ENCODE peak calls at places on chromosomes 13 and 19, in six cellular contexts. One of them, this sample, is unnamed.
A peak's percentile ranks its signal among the peaks of the same experiment; 100 is the strongest.

GRCh38 chr13:21435710-21436151 is 23.4 kb downstream of the ZDHHC20 start:
- DNase-seq in IMR-90: peak; percentile 89
- DNase-seq in H9: no peak
- DNase-seq in neuronal stem cell: no peak
- DNase-seq in trophoblast cell: peak; percentile 30
- DNase-seq in H1: no peak
- DNase-seq in this sample: peak; percentile 87

GRCh38 chr13:44801990-44802389 is 187.3 kb downstream of the NUFIP1 start:
- DNase-seq in IMR-90: peak; percentile 89
- DNase-seq in H9: no peak
- DNase-seq in neuronal stem cell: no peak
- DNase-seq in trophoblast cell: no peak
- DNase-seq in H1: no peak
- DNase-seq in this sample: peak; percentile 81

GRCh38 chr13:72166102-72166660 is 299.2 kb upstream of the DACH1 start:
- DNase-seq in IMR-90: no peak
- DNase-seq in H9: no peak
- DNase-seq in neuronal stem cell: no peak
- DNase-seq in trophoblast cell: no peak
- DNase-seq in H1: no peak
- DNase-seq in this sample: peak; percentile 31

GRCh38 chr19:46487802-46488445 is 7.7 kb downstream of the PNMA8B start:
- DNase-seq in IMR-90: peak; percentile 63
- DNase-seq in H9: peak; percentile 84
- DNase-seq in neuronal stem cell: peak; percentile 85
- DNase-seq in trophoblast cell: peak; percentile 32
- DNase-seq in H1: peak; percentile 98
- DNase-seq in this sample: peak; percentile 78

GRCh38 chr13:42164557-42165125 is 107.3 kb upstream of the AKAP11 start:
- DNase-seq in IMR-90: no peak
- DNase-seq in H9: no peak
- DNase-seq in neuronal stem cell: no peak
- DNase-seq in trophoblast cell: no peak
- DNase-seq in H1: no peak
- DNase-seq in this sample: no peak

GRCh38 chr19:41795031-41795461 is 1.3 kb upstream of the CEACAM3 start:
- DNase-seq in IMR-90: peak; percentile 16
- DNase-seq in H9: peak; percentile 65
- DNase-seq in neuronal stem cell: peak; percentile 30
- DNase-seq in trophoblast cell: peak; percentile 8
- DNase-seq in H1: peak; percentile 66
- DNase-seq in this sample: peak; percentile 27

GRCh38 chr13:73677041-73677589 is 457.1 kb downstream of the KLF12 start:
- DNase-seq in IMR-90: peak; percentile 71
- DNase-seq in H9: no peak
- DNase-seq in neuronal stem cell: no peak
- DNase-seq in trophoblast cell: no peak
- DNase-seq in H1: no peak
- DNase-seq in this sample: no peak

GRCh38 chr13:104256701-104257100 is 1190.5 kb upstream of the SLC10A2 start:
- DNase-seq in IMR-90: no peak
- DNase-seq in H9: no peak
- DNase-seq in neuronal stem cell: no peak
- DNase-seq in trophoblast cell: no peak
- DNase-seq in H1: no peak
- DNase-seq in this sample: no peak

GRCh38 chr19:14404322-14404721 is 14.8 kb downstream of the DDX39A start:
- DNase-seq in IMR-90: no peak
- DNase-seq in H9: no peak
- DNase-seq in neuronal stem cell: no peak
- DNase-seq in trophoblast cell: no peak
- DNase-seq in H1: no peak
- DNase-seq in this sample: no peak

GRCh38 chr13:64158910-64159309 is 2743.3 kb upstream of the PCDH20 start:
- DNase-seq in IMR-90: peak; percentile 41
- DNase-seq in H9: no peak
- DNase-seq in neuronal stem cell: no peak
- DNase-seq in trophoblast cell: no peak
- DNase-seq in H1: no peak
- DNase-seq in this sample: no peak

GRCh38 chr19:4456566-4456842 is 1.1 kb downstream of the UBXN6 start:
- DNase-seq in IMR-90: peak; percentile 75
- DNase-seq in H9: peak; percentile 51
- DNase-seq in neuronal stem cell: no peak
- DNase-seq in trophoblast cell: peak; percentile 32
- DNase-seq in H1: no peak
- DNase-seq in this sample: peak; percentile 88

GRCh38 chr19:14482112-14482941 is 7.2 kb upstream of the PTGER1 start:
- DNase-seq in IMR-90: no peak
- DNase-seq in H9: no peak
- DNase-seq in neuronal stem cell: no peak
- DNase-seq in trophoblast cell: no peak
- DNase-seq in H1: no peak
- DNase-seq in this sample: no peak

GRCh38 chr13:87089391-87089790 is 581.8 kb upstream of the SLITRK5 start:
- DNase-seq in IMR-90: peak; percentile 95
- DNase-seq in H9: no peak
- DNase-seq in neuronal stem cell: no peak
- DNase-seq in trophoblast cell: no peak
- DNase-seq in H1: no peak
- DNase-seq in this sample: peak; percentile 87

GRCh38 chr13:106173891-106174610 is 361.4 kb downstream of the EFNB2 start:
- DNase-seq in IMR-90: no peak
- DNase-seq in H9: no peak
- DNase-seq in neuronal stem cell: no peak
- DNase-seq in trophoblast cell: no peak
- DNase-seq in H1: no peak
- DNase-seq in this sample: no peak

GRCh38 chr13:41059466-41059865 is 1.8 kb upstream of the WBP4 start:
- DNase-seq in IMR-90: peak; percentile 11
- DNase-seq in H9: no peak
- DNase-seq in neuronal stem cell: no peak
- DNase-seq in trophoblast cell: no peak
- DNase-seq in H1: no peak
- DNase-seq in this sample: peak; percentile 55

GRCh38 chr19:7783991-7784421 is 21.0 kb downstream of the CLEC4M start:
- DNase-seq in IMR-90: peak; percentile 72
- DNase-seq in H9: peak; percentile 42
- DNase-seq in neuronal stem cell: no peak
- DNase-seq in trophoblast cell: peak; percentile 98
- DNase-seq in H1: no peak
- DNase-seq in this sample: peak; percentile 68

GRCh38 chr19:34182125-34182524 is 9.8 kb downstream of the LSM14A start:
- DNase-seq in IMR-90: no peak
- DNase-seq in H9: no peak
- DNase-seq in neuronal stem cell: no peak
- DNase-seq in trophoblast cell: no peak
- DNase-seq in H1: no peak
- DNase-seq in this sample: no peak

GRCh38 chr13:102968572-102969228 is 97.5 kb downstream of the SLC10A2 start:
- DNase-seq in IMR-90: no peak
- DNase-seq in H9: no peak
- DNase-seq in neuronal stem cell: no peak
- DNase-seq in trophoblast cell: no peak
- DNase-seq in H1: no peak
- DNase-seq in this sample: no peak

GRCh38 chr13:59061621-59062020 is 1102.1 kb downstream of the DIAPH3 start:
- DNase-seq in IMR-90: no peak
- DNase-seq in H9: no peak
- DNase-seq in neuronal stem cell: no peak
- DNase-seq in trophoblast cell: no peak
- DNase-seq in H1: no peak
- DNase-seq in this sample: no peak

GRCh38 chr13:107867701-107868661 is 347.4 kb downstream of the LIG4 start:
- DNase-seq in IMR-90: peak; percentile 57
- DNase-seq in H9: peak; percentile 66
- DNase-seq in neuronal stem cell: peak; percentile 66
- DNase-seq in trophoblast cell: no peak
- DNase-seq in H1: peak; percentile 81
- DNase-seq in this sample: peak; percentile 76

GRCh38 chr13:20812890-20813289 is 39.1 kb upstream of the EEF1AKMT1 start:
- DNase-seq in IMR-90: no peak
- DNase-seq in H9: no peak
- DNase-seq in neuronal stem cell: no peak
- DNase-seq in trophoblast cell: no peak
- DNase-seq in H1: no peak
- DNase-seq in this sample: no peak

GRCh38 chr13:23991119-23991518 is 93.8 kb upstream of the C1QTNF9B start:
- DNase-seq in IMR-90: no peak
- DNase-seq in H9: no peak
- DNase-seq in neuronal stem cell: no peak
- DNase-seq in trophoblast cell: no peak
- DNase-seq in H1: no peak
- DNase-seq in this sample: no peak

DNA sequence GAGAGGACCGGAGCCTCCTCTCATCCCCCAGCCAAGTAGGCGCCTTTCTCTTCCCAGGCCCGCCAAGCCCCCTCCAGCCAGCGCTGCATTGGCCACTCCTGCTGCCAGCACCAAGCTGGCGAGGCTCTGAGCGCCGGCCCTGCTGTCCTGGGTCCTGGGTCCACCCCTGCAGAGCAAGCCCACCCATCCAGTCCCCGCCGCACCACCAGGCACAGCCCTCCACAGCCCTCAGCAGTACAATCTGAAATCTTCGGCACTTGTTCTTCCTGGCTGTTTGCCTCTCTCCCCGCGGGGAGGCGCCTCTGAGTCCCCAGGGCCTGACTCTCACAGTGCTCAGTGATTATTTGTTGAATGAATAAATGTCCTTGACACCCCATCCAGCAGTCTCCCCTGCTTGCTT is 236.4 kb upstream of the SGCG start:
- DNase-seq in IMR-90: no peak
- DNase-seq in H9: peak; percentile 61
- DNase-seq in neuronal stem cell: no peak
- DNase-seq in trophoblast cell: no peak
- DNase-seq in H1: no peak
- DNase-seq in this sample: no peak
- H4K91ac ChIP-seq in IMR-90: no peak overlapping the region
- H4K91ac ChIP-seq in H9: no peak overlapping the region
- H4K91ac ChIP-seq in neuronal stem cell: no peak overlapping the region
- H4K91ac ChIP-seq in trophoblast cell: no peak overlapping the region
- H4K91ac ChIP-seq in H1: no peak overlapping the region
- H4K91ac ChIP-seq in this sample: no peak overlapping the region

GRCh38 chr19:30703645-30704044 is 331.5 kb downstream of the ZNF536 start:
- DNase-seq in IMR-90: no peak
- DNase-seq in H9: no peak
- DNase-seq in neuronal stem cell: no peak
- DNase-seq in trophoblast cell: no peak
- DNase-seq in H1: no peak
- DNase-seq in this sample: no peak

GRCh38 chr19:30701178-30701577 is 329.0 kb downstream of the ZNF536 start:
- DNase-seq in IMR-90: no peak
- DNase-seq in H9: no peak
- DNase-seq in neuronal stem cell: no peak
- DNase-seq in trophoblast cell: no peak
- DNase-seq in H1: no peak
- DNase-seq in this sample: no peak

GRCh38 chr19:30699871-30700280 is 327.7 kb downstream of the ZNF536 start:
- DNase-seq in IMR-90: no peak
- DNase-seq in H9: no peak
- DNase-seq in neuronal stem cell: no peak
- DNase-seq in trophoblast cell: no peak
- DNase-seq in H1: no peak
- DNase-seq in this sample: no peak

GRCh38 chr19:30708416-30708815 is 336.2 kb downstream of the ZNF536 start:
- DNase-seq in IMR-90: no peak
- DNase-seq in H9: no peak
- DNase-seq in neuronal stem cell: no peak
- DNase-seq in trophoblast cell: no peak
- DNase-seq in H1: no peak
- DNase-seq in this sample: no peak

DNA sequence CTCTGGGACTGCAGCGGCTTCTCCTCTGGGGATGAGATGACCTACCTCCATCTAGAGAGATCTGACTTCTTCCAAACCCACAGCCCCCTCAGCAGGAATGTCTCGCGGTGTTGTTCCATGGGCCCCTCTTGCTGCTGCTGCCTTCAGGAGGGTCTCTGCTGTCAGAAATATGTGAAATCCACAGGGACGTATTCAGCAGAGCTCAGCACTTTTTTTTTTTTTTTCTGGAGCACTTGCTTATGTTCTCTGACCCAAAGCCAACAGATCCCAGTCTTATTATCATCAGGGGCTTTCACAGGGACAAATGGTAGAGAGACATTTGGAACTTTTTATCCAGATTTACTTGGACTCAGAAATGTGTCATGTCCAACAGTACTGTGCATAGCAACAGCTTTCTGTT is 332.5 kb downstream of the ZNF536 start:
- DNase-seq in IMR-90: no peak
- DNase-seq in H9: no peak
- DNase-seq in neuronal stem cell: no peak
- DNase-seq in trophoblast cell: no peak
- DNase-seq in H1: no peak
- DNase-seq in this sample: no peak
- H4K91ac ChIP-seq in IMR-90: no peak overlapping the region
- H4K91ac ChIP-seq in H9: no peak overlapping the region
- H4K91ac ChIP-seq in neuronal stem cell: no peak overlapping the region
- H4K91ac ChIP-seq in trophoblast cell: no peak overlapping the region
- H4K91ac ChIP-seq in H1: no peak overlapping the region
- H4K91ac ChIP-seq in this sample: no peak overlapping the region

DNA sequence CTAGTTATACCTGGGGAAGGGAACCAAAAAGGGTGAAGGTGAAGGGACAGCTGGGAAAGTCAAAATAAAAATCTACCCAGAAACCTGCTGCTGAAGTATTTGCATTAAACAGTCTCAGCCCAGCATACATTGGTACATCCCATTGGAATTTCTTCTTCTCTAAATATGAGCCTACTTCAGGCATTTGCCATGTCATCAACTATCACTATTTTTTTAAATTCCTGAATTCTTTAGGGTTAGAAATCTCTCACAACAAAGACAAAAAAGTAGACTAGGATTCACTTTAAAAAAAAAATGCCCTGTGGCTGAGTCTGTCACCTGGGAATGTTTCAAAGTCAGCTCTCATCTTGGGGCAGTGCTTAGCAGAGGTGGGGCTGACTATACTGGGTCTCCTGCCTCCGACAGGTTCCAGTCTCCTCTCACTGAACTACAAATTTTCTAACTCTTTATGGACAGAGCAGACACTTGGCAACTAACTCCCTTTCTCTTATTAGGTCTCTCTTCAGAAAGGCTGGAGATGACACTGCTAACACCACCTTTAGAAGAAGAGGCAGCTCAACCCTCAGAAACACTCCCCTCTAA is 141.2 kb downstream of the LHFPL6 start:
- DNase-seq in IMR-90: peak; percentile 48
- DNase-seq in H9: no peak
- DNase-seq in neuronal stem cell: no peak
- DNase-seq in trophoblast cell: peak; percentile 40
- DNase-seq in H1: no peak
- DNase-seq in this sample: no peak
- H4K91ac ChIP-seq in IMR-90: peak overlapping the region; percentile 49
- H4K91ac ChIP-seq in H9: no peak overlapping the region
- H4K91ac ChIP-seq in neuronal stem cell: no peak overlapping the region
- H4K91ac ChIP-seq in trophoblast cell: no peak overlapping the region
- H4K91ac ChIP-seq in H1: no peak overlapping the region
- H4K91ac ChIP-seq in this sample: no peak overlapping the region

DNA sequence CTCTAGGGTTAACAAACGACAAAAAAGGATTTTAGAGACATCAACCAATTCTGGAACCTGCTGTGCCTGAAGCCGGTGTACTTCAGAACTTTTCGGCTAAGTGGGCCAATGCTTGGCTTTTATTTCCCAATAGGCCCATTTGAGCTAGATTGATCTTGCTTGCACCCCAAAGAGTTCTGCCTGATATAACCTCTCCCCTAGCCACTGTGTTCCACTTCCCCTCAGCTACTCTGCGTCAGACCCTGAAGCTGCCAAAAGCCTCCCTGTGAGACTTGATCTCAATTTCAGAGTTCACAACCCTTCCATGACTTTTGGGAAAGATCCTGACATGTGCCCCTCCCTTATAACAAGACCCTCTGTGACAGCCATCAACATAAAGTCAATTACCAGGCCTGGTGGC is 5.6 kb upstream of the SIGLEC14 start:
- DNase-seq in IMR-90: no peak
- DNase-seq in H9: no peak
- DNase-seq in neuronal stem cell: no peak
- DNase-seq in trophoblast cell: no peak
- DNase-seq in H1: no peak
- DNase-seq in this sample: no peak
- H4K91ac ChIP-seq in IMR-90: no peak overlapping the region
- H4K91ac ChIP-seq in H9: no peak overlapping the region
- H4K91ac ChIP-seq in neuronal stem cell: no peak overlapping the region
- H4K91ac ChIP-seq in trophoblast cell: no peak overlapping the region
- H4K91ac ChIP-seq in H1: no peak overlapping the region
- H4K91ac ChIP-seq in this sample: no peak overlapping the region